ENCODE peak calls at places on chromosomes 3 and 15, in six cellular contexts. S, G, I, E, L and U are unnamed samples.

GRCh38 chr15:74897300-74897701 is 7.5 kb downstream of the MPI start:
- DNase-seq in I (no peak), L (no peak), S (no peak), G (no peak), E (no peak), U (no peak)

GRCh38 chr3:163368168-163368567 is 1710.1 kb downstream of the SI start:
- DNase-seq in S (no peak), G (no peak), L (peak), E (no peak), I (no peak), U (no peak)

GRCh38 chr15:85865070-85865684 is 70.5 kb upstream of the KLHL25 start:
- DNase-seq in I (no peak), S (no peak), E (peak), G (peak), L (peak), U (peak)

GRCh38 chr15:59738676-59739075 is 49.6 kb upstream of the BNIP2 start:
- DNase-seq in S (no peak), G (no peak), L (no peak), E (no peak), I (no peak), U (no peak)

GRCh38 chr3:130354430-130354829 is 9.0 kb downstream of the COL6A5 start:
- DNase-seq in G (no peak), I (no peak), E (no peak), L (peak), S (no peak), U (no peak)

GRCh38 chr3:117193390-117193789 is 483.8 kb downstream of the TUSC7 start:
- DNase-seq in E (no peak), I (no peak), S (no peak), G (no peak), L (no peak), U (no peak)

GRCh38 chr15:58257776-58258325 is 119.7 kb downstream of the AQP9 start:
- DNase-seq in I (no peak), E (no peak), S (no peak), L (no peak), G (no peak), U (no peak)

GRCh38 chr15:74127954-74128784 is 2.2 kb upstream of the ISLR2 start:
- DNase-seq in E (no peak), I (no peak), S (no peak), G (peak), L (peak), U (no peak)

GRCh38 chr3:18888370-18888769 is 259.9 kb upstream of the KCNH8 start:
- DNase-seq in L (no peak), S (no peak), E (no peak), G (no peak), I (no peak), U (no peak)

GRCh38 chr15:100665570-100665969 is 63.2 kb downstream of the ASB7 start:
- DNase-seq in S (no peak), I (no peak), G (no peak), L (no peak), E (no peak), U (no peak)

GRCh38 chr3:134743006-134743405 is 52.1 kb upstream of the EPHB1 start:
- DNase-seq in I (no peak), L (no peak), G (no peak), E (no peak), S (no peak), U (no peak)

GRCh38 chr3:113954091-113954685 is 6.4 kb downstream of the ZDHHC23 start:
- DNase-seq in L (no peak), I (no peak), G (no peak), S (no peak), E (peak), U (no peak)

GRCh38 chr3:183073839-183074615 is 25.3 kb downstream of the MCCC1 start:
- DNase-seq in E (no peak), I (no peak), L (no peak), G (no peak), S (no peak), U (no peak)

GRCh38 chr3:158434412-158435038 is 136.5 kb upstream of the MLF1 start:
- DNase-seq in I (peak), L (peak), S (no peak), G (peak), E (no peak), U (peak)

GRCh38 chr3:63030666-63031065 is 155.4 kb upstream of the CADPS start:
- DNase-seq in L (no peak), S (no peak), G (no peak), E (no peak), I (no peak), U (no peak)

GRCh38 chr15:79089331-79089889 is 1.2 kb downstream of the RASGRF1 start:
- DNase-seq in I (no peak), E (peak), S (no peak), L (no peak), G (peak), U (peak)

GRCh38 chr3:81068546-81068945 is 692.9 kb downstream of the GBE1 start:
- DNase-seq in L (no peak), I (no peak), G (no peak), E (no peak), S (no peak), U (no peak)

GRCh38 chr3:187987919-187988318 is 166.0 kb upstream of the LPP start:
- DNase-seq in L (no peak), E (no peak), S (peak), I (peak), G (no peak), U (no peak)

GRCh38 chr15:80549712-80550111 is 145.4 kb upstream of the ABHD17C start:
- DNase-seq in G (no peak), L (peak), I (no peak), E (no peak), S (no peak), U (no peak)

GRCh38 chr15:50137330-50137761 is 18.3 kb upstream of the ATP8B4 start:
- DNase-seq in I (no peak), S (no peak), L (peak), G (no peak), E (no peak), U (no peak)

GRCh38 chr3:124373524-124373923 is 356.7 kb upstream of the UMPS start:
- DNase-seq in I (no peak), G (no peak), S (no peak), L (no peak), E (no peak), U (no peak)

GRCh38 chr15:62706361-62706760 is 336.2 kb upstream of the TPM1 start:
- DNase-seq in S (no peak), E (no peak), I (no peak), L (no peak), G (no peak), U (no peak)

GRCh38 chr3:4843619-4844018 is 135.6 kb upstream of the BHLHE40 start:
- DNase-seq in G (no peak), S (no peak), E (no peak), I (no peak), L (no peak), U (no peak)

GRCh38 chr3:5791558-5791957 is 604.1 kb downstream of the EDEM1 start:
- DNase-seq in S (no peak), G (no peak), E (no peak), I (no peak), L (peak), U (no peak)